ENCODE peak calls at places on chromosome 1, in seven cellular contexts. One of them, this sample, is unnamed.

GRCh38 chr1:960371-961131 is at the start of gene KLHL17:
- DNase-seq in stimulated activated CD4-positive, alpha-beta T cell treated with anti-CD3 and anti-CD28 coated beads, Interleukin-1b, Interleukin-23, amount 100 ng/mL, for 4 hours: peak
- DNase-seq in EH: peak
- DNase-seq in skeletal muscle cell: no peak
- DNase-seq in neuronal stem cell: no peak
- DNase-seq in suprapubic skin: no peak
- DNase-seq in GM10248: peak
- DNase-seq in this sample: no peak

GRCh38 chr1:41862411-41863221 is 56.1 kb downstream of the HIVEP3 start:
- DNase-seq in stimulated activated CD4-positive, alpha-beta T cell treated with anti-CD3 and anti-CD28 coated beads, Interleukin-1b, Interleukin-23, amount 100 ng/mL, for 4 hours: peak
- DNase-seq in EH: peak
- DNase-seq in skeletal muscle cell: peak
- DNase-seq in neuronal stem cell: no peak
- DNase-seq in suprapubic skin: no peak
- DNase-seq in GM10248: no peak
- DNase-seq in this sample: no peak

GRCh38 chr1:235942625-235942934 is 75.9 kb upstream of the LYST start:
- DNase-seq in stimulated activated CD4-positive, alpha-beta T cell treated with anti-CD3 and anti-CD28 coated beads, Interleukin-1b, Interleukin-23, amount 100 ng/mL, for 4 hours: no peak
- DNase-seq in EH: no peak
- DNase-seq in skeletal muscle cell: no peak
- DNase-seq in neuronal stem cell: no peak
- DNase-seq in suprapubic skin: no peak
- DNase-seq in GM10248: no peak
- DNase-seq in this sample: no peak

GRCh38 chr1:40911105-40911504 is 48.9 kb upstream of the CITED4 start:
- DNase-seq in stimulated activated CD4-positive, alpha-beta T cell treated with anti-CD3 and anti-CD28 coated beads, Interleukin-1b, Interleukin-23, amount 100 ng/mL, for 4 hours: no peak
- DNase-seq in EH: no peak
- DNase-seq in skeletal muscle cell: no peak
- DNase-seq in neuronal stem cell: no peak
- DNase-seq in suprapubic skin: no peak
- DNase-seq in GM10248: no peak
- DNase-seq in this sample: no peak

GRCh38 chr1:154344977-154345837 is 19.9 kb downstream of the ATP8B2 start:
- DNase-seq in stimulated activated CD4-positive, alpha-beta T cell treated with anti-CD3 and anti-CD28 coated beads, Interleukin-1b, Interleukin-23, amount 100 ng/mL, for 4 hours: peak
- DNase-seq in EH: peak
- DNase-seq in skeletal muscle cell: no peak
- DNase-seq in neuronal stem cell: no peak
- DNase-seq in suprapubic skin: no peak
- DNase-seq in GM10248: no peak
- DNase-seq in this sample: no peak

GRCh38 chr1:30691480-30691879 is 31.9 kb downstream of the MATN1 start:
- DNase-seq in stimulated activated CD4-positive, alpha-beta T cell treated with anti-CD3 and anti-CD28 coated beads, Interleukin-1b, Interleukin-23, amount 100 ng/mL, for 4 hours: no peak
- DNase-seq in EH: no peak
- DNase-seq in skeletal muscle cell: no peak
- DNase-seq in neuronal stem cell: no peak
- DNase-seq in suprapubic skin: no peak
- DNase-seq in GM10248: no peak
- DNase-seq in this sample: no peak

GRCh38 chr1:2125375-2126211 is 69.0 kb downstream of the FAAP20 start:
- DNase-seq in stimulated activated CD4-positive, alpha-beta T cell treated with anti-CD3 and anti-CD28 coated beads, Interleukin-1b, Interleukin-23, amount 100 ng/mL, for 4 hours: no peak
- DNase-seq in EH: no peak
- DNase-seq in skeletal muscle cell: no peak
- DNase-seq in neuronal stem cell: no peak
- DNase-seq in suprapubic skin: no peak
- DNase-seq in GM10248: no peak
- DNase-seq in this sample: no peak

GRCh38 chr1:61426254-61426653 is 298.7 kb downstream of the TM2D1 start:
- DNase-seq in stimulated activated CD4-positive, alpha-beta T cell treated with anti-CD3 and anti-CD28 coated beads, Interleukin-1b, Interleukin-23, amount 100 ng/mL, for 4 hours: no peak
- DNase-seq in EH: no peak
- DNase-seq in skeletal muscle cell: no peak
- DNase-seq in neuronal stem cell: no peak
- DNase-seq in suprapubic skin: no peak
- DNase-seq in GM10248: no peak
- DNase-seq in this sample: no peak

GRCh38 chr1:158024737-158025136 is 31.3 kb downstream of the KIRREL1 start:
- DNase-seq in stimulated activated CD4-positive, alpha-beta T cell treated with anti-CD3 and anti-CD28 coated beads, Interleukin-1b, Interleukin-23, amount 100 ng/mL, for 4 hours: no peak
- DNase-seq in EH: no peak
- DNase-seq in skeletal muscle cell: no peak
- DNase-seq in neuronal stem cell: no peak
- DNase-seq in suprapubic skin: no peak
- DNase-seq in GM10248: no peak
- DNase-seq in this sample: no peak

GRCh38 chr1:162538815-162539431 is 22.6 kb upstream of the UAP1 start:
- DNase-seq in stimulated activated CD4-positive, alpha-beta T cell treated with anti-CD3 and anti-CD28 coated beads, Interleukin-1b, Interleukin-23, amount 100 ng/mL, for 4 hours: no peak
- DNase-seq in EH: peak
- DNase-seq in skeletal muscle cell: peak
- DNase-seq in neuronal stem cell: no peak
- DNase-seq in suprapubic skin: no peak
- DNase-seq in GM10248: no peak
- DNase-seq in this sample: no peak

GRCh38 chr1:85375422-85375934 is 89.5 kb downstream of the DDAH1 start:
- DNase-seq in stimulated activated CD4-positive, alpha-beta T cell treated with anti-CD3 and anti-CD28 coated beads, Interleukin-1b, Interleukin-23, amount 100 ng/mL, for 4 hours: no peak
- DNase-seq in EH: no peak
- DNase-seq in skeletal muscle cell: no peak
- DNase-seq in neuronal stem cell: no peak
- DNase-seq in suprapubic skin: no peak
- DNase-seq in GM10248: no peak
- DNase-seq in this sample: no peak

GRCh38 chr1:15911927-15912326 is 64.0 kb downstream of the ZBTB17 start:
- DNase-seq in stimulated activated CD4-positive, alpha-beta T cell treated with anti-CD3 and anti-CD28 coated beads, Interleukin-1b, Interleukin-23, amount 100 ng/mL, for 4 hours: no peak
- DNase-seq in EH: no peak
- DNase-seq in skeletal muscle cell: no peak
- DNase-seq in neuronal stem cell: no peak
- DNase-seq in suprapubic skin: no peak
- DNase-seq in GM10248: no peak
- DNase-seq in this sample: no peak

GRCh38 chr1:188170446-188170845 is 1341.7 kb downstream of the PLA2G4A start:
- DNase-seq in stimulated activated CD4-positive, alpha-beta T cell treated with anti-CD3 and anti-CD28 coated beads, Interleukin-1b, Interleukin-23, amount 100 ng/mL, for 4 hours: no peak
- DNase-seq in EH: no peak
- DNase-seq in skeletal muscle cell: no peak
- DNase-seq in neuronal stem cell: no peak
- DNase-seq in suprapubic skin: no peak
- DNase-seq in GM10248: no peak
- DNase-seq in this sample: no peak

GRCh38 chr1:11134352-11135266 is 34.9 kb upstream of the EXOSC10 start:
- DNase-seq in stimulated activated CD4-positive, alpha-beta T cell treated with anti-CD3 and anti-CD28 coated beads, Interleukin-1b, Interleukin-23, amount 100 ng/mL, for 4 hours: no peak
- DNase-seq in EH: peak
- DNase-seq in skeletal muscle cell: no peak
- DNase-seq in neuronal stem cell: no peak
- DNase-seq in suprapubic skin: no peak
- DNase-seq in GM10248: no peak
- DNase-seq in this sample: no peak

GRCh38 chr1:109255097-109255651 is 5.8 kb downstream of the CELSR2 start:
- DNase-seq in stimulated activated CD4-positive, alpha-beta T cell treated with anti-CD3 and anti-CD28 coated beads, Interleukin-1b, Interleukin-23, amount 100 ng/mL, for 4 hours: no peak
- DNase-seq in EH: no peak
- DNase-seq in skeletal muscle cell: no peak
- DNase-seq in neuronal stem cell: peak
- DNase-seq in suprapubic skin: no peak
- DNase-seq in GM10248: no peak
- DNase-seq in this sample: no peak

GRCh38 chr1:196115641-196116040 is 492.6 kb downstream of the KCNT2 start:
- DNase-seq in stimulated activated CD4-positive, alpha-beta T cell treated with anti-CD3 and anti-CD28 coated beads, Interleukin-1b, Interleukin-23, amount 100 ng/mL, for 4 hours: no peak
- DNase-seq in EH: peak
- DNase-seq in skeletal muscle cell: peak
- DNase-seq in neuronal stem cell: no peak
- DNase-seq in suprapubic skin: no peak
- DNase-seq in GM10248: no peak
- DNase-seq in this sample: no peak

GRCh38 chr1:155794605-155795265 is 62.3 kb downstream of the GON4L start:
- DNase-seq in stimulated activated CD4-positive, alpha-beta T cell treated with anti-CD3 and anti-CD28 coated beads, Interleukin-1b, Interleukin-23, amount 100 ng/mL, for 4 hours: no peak
- DNase-seq in EH: peak
- DNase-seq in skeletal muscle cell: no peak
- DNase-seq in neuronal stem cell: no peak
- DNase-seq in suprapubic skin: no peak
- DNase-seq in GM10248: no peak
- DNase-seq in this sample: no peak

GRCh38 chr1:228294717-228295116 is 86.9 kb downstream of the OBSCN start:
- DNase-seq in stimulated activated CD4-positive, alpha-beta T cell treated with anti-CD3 and anti-CD28 coated beads, Interleukin-1b, Interleukin-23, amount 100 ng/mL, for 4 hours: no peak
- DNase-seq in EH: no peak
- DNase-seq in skeletal muscle cell: no peak
- DNase-seq in neuronal stem cell: no peak
- DNase-seq in suprapubic skin: no peak
- DNase-seq in GM10248: no peak
- DNase-seq in this sample: no peak

GRCh38 chr1:197304626-197305200 is 36.7 kb downstream of the CRB1 start:
- DNase-seq in stimulated activated CD4-positive, alpha-beta T cell treated with anti-CD3 and anti-CD28 coated beads, Interleukin-1b, Interleukin-23, amount 100 ng/mL, for 4 hours: no peak
- DNase-seq in EH: peak
- DNase-seq in skeletal muscle cell: no peak
- DNase-seq in neuronal stem cell: no peak
- DNase-seq in suprapubic skin: no peak
- DNase-seq in GM10248: no peak
- DNase-seq in this sample: no peak